ENCODE peak calls at places on chromosomes 11 and 22, in nine cellular contexts. H is right atrium auricular region, C is neuronal stem cell, V is right lobe of liver, Q is uterus, L is NT2/D1, R is tibial nerve, D is cardiac muscle cell, Z is left lung. S is an unnamed sample.
A peak's percentile ranks its signal among the peaks of the same experiment; 100 is the strongest.

GRCh38 chr11:129723964-129724291 is 91.7 kb upstream of the TMEM45B start:
- DNase-seq in H (no peak), C (no peak), V (no peak), Q (no peak), L (no peak), R (no peak), D (no peak), Z (no peak), S (no peak)

GRCh38 chr22:49517211-49517610 is 310.5 kb downstream of the BRD1 start:
- DNase-seq in H (no peak), C (no peak), V (peak; percentile 28), Q (no peak), L (no peak), R (no peak), D (no peak), Z (no peak), S (no peak)

GRCh38 chr11:119701591-119702260 is 27.3 kb downstream of the NECTIN1 start:
- DNase-seq in H (no peak), C (no peak), V (no peak), Q (no peak), L (no peak), R (no peak), D (no peak), Z (peak; percentile 49), S (no peak)

GRCh38 chr11:70307176-70307575 is 36.7 kb downstream of the PPFIA1 start:
- DNase-seq in H (no peak), C (no peak), V (no peak), Q (no peak), L (no peak), R (no peak), D (peak; percentile 44), Z (no peak), S (no peak)

GRCh38 chr11:70212227-70212811 is 9.2 kb downstream of the FADD start:
- DNase-seq in H (no peak), C (no peak), V (no peak), Q (no peak), L (no peak), R (no peak), D (no peak), Z (no peak), S (no peak)

GRCh38 chr11:67484847-67485311 is 2.1 kb downstream of the AIP start:
- DNase-seq in H (no peak), C (no peak), V (no peak), Q (no peak), L (no peak), R (no peak), D (no peak), Z (peak; percentile 81), S (peak; percentile 75)

GRCh38 chr11:111422494-111423249 is 43.6 kb upstream of the POU2AF1 start:
- DNase-seq in H (no peak), C (peak; percentile 61), V (peak; percentile 58), Q (peak; percentile 44), L (peak; percentile 65), R (peak; percentile 52), D (peak; percentile 54), Z (no peak), S (peak; percentile 53)

GRCh38 chr11:78940500-78941225 is 366.0 kb upstream of the NARS2 start:
- DNase-seq in H (no peak), C (peak; percentile 66), V (no peak), Q (no peak), L (peak; percentile 85), R (no peak), D (no peak), Z (no peak), S (no peak)

GRCh38 chr11:73310076-73310475 is 2.0 kb downstream of the ARHGEF17 start:
- DNase-seq in H (no peak), C (no peak), V (no peak), Q (peak; percentile 56), L (no peak), R (no peak), D (no peak), Z (peak; percentile 83), S (peak; percentile 62)
- H3K4me1 ChIP-seq in H (peaks cover 64% of the 10 kb centered on the region), C (peaks cover 59% of the 10 kb centered on the region), V (peaks cover 9% of the 10 kb centered on the region), Q (peaks cover 8% of the 10 kb centered on the region), L (peaks cover 30% of the 10 kb centered on the region), R (peaks cover 40% of the 10 kb centered on the region), D (peaks cover 43% of the 10 kb centered on the region), Z (peaks cover 34% of the 10 kb centered on the region), S (no peaks in the 10 kb centered on the region)

DNA sequence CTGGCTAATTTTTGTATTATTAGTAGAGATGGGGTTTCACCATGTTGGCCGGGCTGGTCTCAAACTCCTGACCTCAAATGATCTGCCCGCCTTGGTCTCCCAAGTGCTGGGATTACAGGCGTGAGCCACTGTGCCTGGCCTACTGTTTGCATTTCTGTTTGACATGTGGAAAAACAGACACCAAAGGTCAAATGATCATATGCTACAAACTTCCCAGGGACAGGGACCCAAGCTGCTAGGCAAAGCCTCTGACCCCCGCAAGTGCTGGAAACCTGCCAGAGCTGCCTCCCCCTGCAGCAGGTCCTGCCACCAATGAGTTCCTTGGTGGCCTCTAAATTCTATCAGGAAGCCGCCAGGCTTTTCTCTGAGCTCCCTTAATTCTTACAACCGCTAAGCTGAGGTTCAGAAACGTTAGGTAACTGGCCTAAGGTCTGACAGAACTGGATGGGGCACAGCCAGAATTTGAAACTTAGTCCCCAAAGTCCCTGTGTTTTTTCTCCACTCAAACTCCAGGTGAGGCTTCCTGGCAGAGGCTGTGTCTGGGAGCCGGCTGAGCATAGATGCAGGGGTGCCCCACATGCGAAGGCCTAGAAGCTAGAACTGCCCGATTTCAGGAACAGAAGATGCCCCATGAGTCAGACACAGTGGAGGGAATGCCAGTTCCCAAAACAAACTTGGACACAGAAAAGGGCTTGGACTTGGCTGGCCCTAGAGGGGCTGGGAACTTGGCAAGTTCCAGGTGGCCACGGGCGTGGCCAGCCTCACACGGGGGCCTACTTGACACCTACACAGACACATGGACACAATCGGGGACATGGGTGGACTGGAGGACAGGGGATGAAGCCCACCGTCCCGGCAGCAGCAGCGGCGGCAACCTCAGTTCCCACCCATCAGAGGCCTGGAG is 7.4 kb downstream of the CSNK1E start:
- DNase-seq in H (no peak), C (no peak), V (peak; percentile 80), Q (no peak), L (no peak), R (no peak), D (no peak), Z (no peak), S (no peak)
- H3K4me1 ChIP-seq in H (peaks cover 93% of the 10 kb centered on the region), C (peaks cover 21% of the 10 kb centered on the region), V (peaks cover 33% of the 10 kb centered on the region), Q (peaks cover 32% of the 10 kb centered on the region), L (peaks cover 22% of the 10 kb centered on the region), R (peaks cover 82% of the 10 kb centered on the region), D (peaks cover 18% of the 10 kb centered on the region), Z (peaks cover 36% of the 10 kb centered on the region), S (peaks cover 2% of the 10 kb centered on the region)

GRCh38 chr11:2208691-2209369 is 37.2 kb upstream of the TH start:
- DNase-seq in H (peak; percentile 26), C (no peak), V (peak; percentile 44), Q (peak; percentile 18), L (no peak), R (no peak), D (no peak), Z (peak; percentile 79), S (no peak)
- H3K4me1 ChIP-seq in H (no peaks in the 10 kb centered on the region), C (peaks cover 29% of the 10 kb centered on the region), V (no peaks in the 10 kb centered on the region), Q (no peaks in the 10 kb centered on the region), L (peaks cover 26% of the 10 kb centered on the region), R (no peaks in the 10 kb centered on the region), D (no peaks in the 10 kb centered on the region), Z (no peaks in the 10 kb centered on the region), S (no peaks in the 10 kb centered on the region)

DNA sequence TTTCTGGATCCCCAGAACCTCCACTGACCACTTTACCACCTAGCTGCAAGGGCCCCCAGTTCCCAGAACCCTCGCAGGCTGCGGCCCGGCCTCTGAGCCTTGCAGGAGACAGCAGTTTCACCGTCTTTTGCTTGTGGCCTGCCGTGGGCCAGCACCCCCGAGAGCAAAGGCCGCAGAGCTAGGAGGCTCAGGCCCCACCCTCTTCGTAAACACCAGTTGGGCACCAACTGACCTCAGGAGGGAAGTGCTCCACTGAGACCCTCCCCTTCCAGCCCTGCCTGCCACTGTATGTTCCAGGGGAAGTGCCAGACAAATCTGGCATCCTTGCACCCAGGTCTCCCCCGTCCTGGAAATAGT is 23.3 kb upstream of the CREB3L1 start:
- DNase-seq in H (no peak), C (no peak), V (no peak), Q (no peak), L (no peak), R (no peak), D (no peak), Z (no peak), S (no peak)
- H3K4me1 ChIP-seq in H (no peaks in the 10 kb centered on the region), C (peaks cover 9% of the 10 kb centered on the region), V (peaks cover 4% of the 10 kb centered on the region), Q (no peaks in the 10 kb centered on the region), L (peaks cover 11% of the 10 kb centered on the region), R (no peaks in the 10 kb centered on the region), D (no peaks in the 10 kb centered on the region), Z (no peaks in the 10 kb centered on the region), S (no peaks in the 10 kb centered on the region)

GRCh38 chr11:114318361-114318760 is 22.2 kb downstream of the NNMT start:
- DNase-seq in H (no peak), C (no peak), V (no peak), Q (no peak), L (no peak), R (no peak), D (no peak), Z (no peak), S (no peak)

GRCh38 chr11:114314096-114314495 is 17.9 kb downstream of the NNMT start:
- DNase-seq in H (no peak), C (no peak), V (no peak), Q (no peak), L (no peak), R (no peak), D (no peak), Z (no peak), S (no peak)

GRCh38 chr11:114316980-114317675 is 20.9 kb downstream of the NNMT start:
- DNase-seq in H (peak; percentile 62), C (no peak), V (no peak), Q (peak; percentile 47), L (no peak), R (no peak), D (peak; percentile 68), Z (no peak), S (no peak)

GRCh38 chr11:114317738-114318137 is 21.5 kb downstream of the NNMT start:
- DNase-seq in H (peak; percentile 64), C (peak; percentile 51), V (no peak), Q (peak; percentile 43), L (peak; percentile 76), R (no peak), D (peak; percentile 77), Z (no peak), S (peak; percentile 81)

DNA sequence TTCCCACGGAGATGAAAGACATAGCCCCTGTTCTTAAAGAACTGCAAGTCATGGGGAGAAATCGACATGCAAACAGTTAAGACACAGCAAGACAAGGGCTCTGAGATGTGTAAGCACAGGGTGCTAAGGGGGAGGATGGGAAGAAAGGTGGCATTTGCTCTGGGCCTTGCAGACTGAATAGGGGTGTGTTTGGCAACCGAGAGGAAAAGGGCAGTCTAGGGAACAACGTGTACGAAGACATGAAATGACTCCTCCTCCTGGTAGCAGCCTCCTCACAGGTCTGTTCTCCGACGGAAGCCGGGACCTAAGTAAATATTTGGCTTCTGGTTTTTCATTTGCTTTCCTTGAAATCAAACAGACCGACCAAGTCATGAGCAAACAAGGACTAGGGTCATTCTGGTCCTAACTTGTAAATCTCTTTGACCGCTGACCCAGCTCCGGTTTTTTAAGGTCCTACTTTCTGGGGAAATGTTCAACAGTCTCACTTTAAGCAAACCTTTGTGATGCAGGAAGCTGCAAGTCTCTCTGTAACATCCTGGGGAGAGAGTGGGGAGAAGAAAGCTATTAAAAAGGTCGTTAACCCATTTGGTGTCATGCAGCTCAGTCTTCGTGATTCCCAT is 19.7 kb downstream of the NNMT start:
- DNase-seq in H (no peak), C (no peak), V (peak; percentile 80), Q (peak; percentile 37), L (no peak), R (no peak), D (peak; percentile 43), Z (no peak), S (no peak)
- H3K4me1 ChIP-seq in H (peaks cover 17% of the 10 kb centered on the region), C (peaks cover 2% of the 10 kb centered on the region), V (peaks cover 49% of the 10 kb centered on the region), Q (no peaks in the 10 kb centered on the region), L (peaks cover 3% of the 10 kb centered on the region), R (no peaks in the 10 kb centered on the region), D (no peaks in the 10 kb centered on the region), Z (peaks cover 40% of the 10 kb centered on the region), S (no peaks in the 10 kb centered on the region)

S was measured in aorta.